ENCODE peak calls at places on chromosome 1, in five cellular contexts. H, E, K, D and W are unnamed samples.
A peak's percentile ranks its signal among the peaks of the same experiment; 100 is the strongest.

GRCh38 chr1:23446644-23447310 is 22.2 kb upstream of the TCEA3 start:
- DNase-seq in E (no peak), D (no peak), H (no peak), K (no peak), W (no peak)

GRCh38 chr1:226632169-226632884 is 83.8 kb downstream of the STUM start:
- DNase-seq in K (no peak), D (no peak), E (no peak), H (no peak), W (no peak)

GRCh38 chr1:212528501-212528900 is 80.1 kb upstream of the ATF3 start:
- DNase-seq in K (no peak), D (no peak), E (no peak), H (no peak), W (no peak)

GRCh38 chr1:156356875-156357534 is 12.0 kb upstream of the RHBG start:
- DNase-seq in E (peak; percentile 89), K (peak; percentile 97), D (peak; percentile 88), H (peak; percentile 57), W (peak; percentile 48)

GRCh38 chr1:190747643-190748186 is 270.1 kb upstream of the BRINP3 start:
- DNase-seq in E (no peak), H (no peak), D (no peak), K (no peak), W (no peak)

GRCh38 chr1:84689514-84690396 is 506 bp downstream of the SSX2IP start:
- DNase-seq in E (no peak), K (peak; percentile 77), D (no peak), H (peak; percentile 49), W (peak; percentile 40)

GRCh38 chr1:61956774-61957173 is 214.5 kb downstream of the PATJ start:
- DNase-seq in K (peak; percentile 55), H (no peak), D (no peak), E (no peak), W (no peak)

GRCh38 chr1:83632906-83633305 is 366.0 kb downstream of the TTLL7 start:
- DNase-seq in D (no peak), K (no peak), H (no peak), E (no peak), W (no peak)

GRCh38 chr1:203428981-203429599 is 46.5 kb upstream of the PRELP start:
- DNase-seq in H (no peak), E (no peak), K (no peak), D (no peak), W (no peak)

GRCh38 chr1:20442920-20443625 is 42.9 kb downstream of the CAMK2N1 start:
- DNase-seq in D (no peak), H (no peak), K (no peak), E (no peak), W (no peak)

GRCh38 chr1:119323216-119323982 is 45.2 kb upstream of the HAO2 start:
- DNase-seq in E (no peak), K (no peak), H (no peak), D (peak; percentile 69), W (no peak)

GRCh38 chr1:109425391-109425790 is 857 bp downstream of the PSMA5 start:
- DNase-seq in E (no peak), K (peak; percentile 8), H (no peak), D (peak; percentile 53), W (no peak)

GRCh38 chr1:109423498-109423897 is 2.8 kb downstream of the PSMA5 start:
- DNase-seq in H (no peak), D (no peak), K (no peak), E (no peak), W (no peak)

GRCh38 chr1:109427171-109427467 is 871 bp upstream of the PSMA5 start:
- DNase-seq in E (no peak), H (no peak), D (no peak), K (no peak), W (no peak)

GRCh38 chr1:109425902-109426277 is 358 bp downstream of the PSMA5 start:
- DNase-seq in H (peak; percentile 62), K (peak; percentile 71), D (no peak), E (peak; percentile 62), W (no peak)

GRCh38 chr1:109426278-109427170 is at the start of gene PSMA5:
- DNase-seq in K (peak; percentile 99), E (peak; percentile 98), H (peak; percentile 98), D (peak; percentile 95), W (peak; percentile 89)
- TF ChIP-seq CTCF in K (no peak), E (no peak), H (no peak), D (no peak), W (no peak)

GRCh38 chr1:116556289-116557006 is 14.4 kb downstream of the CD58 start:
- DNase-seq in K (no peak), D (no peak), H (no peak), E (peak; percentile 95), W (no peak)
- TF ChIP-seq CTCF in K (no peak), D (peak; percentile 23), H (no peak), E (no peak), W (no peak)

GRCh38 chr1:198519639-198520501 is 20.6 kb downstream of the ATP6V1G3 start:
- DNase-seq in K (no peak), H (no peak), D (no peak), E (no peak), W (no peak)

GRCh38 chr1:198517623-198518022 is 22.9 kb downstream of the ATP6V1G3 start:
- DNase-seq in H (no peak), E (no peak), D (no peak), K (no peak), W (no peak)

GRCh38 chr1:198528376-198528775 is 12.1 kb downstream of the ATP6V1G3 start:
- DNase-seq in K (no peak), E (no peak), H (no peak), D (no peak), W (no peak)

GRCh38 chr1:198520524-198521254 is 19.8 kb downstream of the ATP6V1G3 start:
- DNase-seq in H (no peak), D (peak; percentile 48), K (peak; percentile 40), E (peak; percentile 35), W (no peak)

GRCh38 chr1:198523183-198523942 is 17.1 kb downstream of the ATP6V1G3 start:
- DNase-seq in D (no peak), H (no peak), E (no peak), K (no peak), W (no peak)
- TF ChIP-seq CTCF in D (no peak), H (no peak), E (no peak), K (no peak), W (no peak)

GRCh38 chr1:87682565-87682964 is 353.9 kb downstream of the LMO4 start:
- DNase-seq in K (peak; percentile 31), H (no peak), E (no peak), D (no peak), W (no peak)
- TF ChIP-seq CTCF in K (no peak), H (no peak), E (no peak), D (no peak), W (no peak)

DNA sequence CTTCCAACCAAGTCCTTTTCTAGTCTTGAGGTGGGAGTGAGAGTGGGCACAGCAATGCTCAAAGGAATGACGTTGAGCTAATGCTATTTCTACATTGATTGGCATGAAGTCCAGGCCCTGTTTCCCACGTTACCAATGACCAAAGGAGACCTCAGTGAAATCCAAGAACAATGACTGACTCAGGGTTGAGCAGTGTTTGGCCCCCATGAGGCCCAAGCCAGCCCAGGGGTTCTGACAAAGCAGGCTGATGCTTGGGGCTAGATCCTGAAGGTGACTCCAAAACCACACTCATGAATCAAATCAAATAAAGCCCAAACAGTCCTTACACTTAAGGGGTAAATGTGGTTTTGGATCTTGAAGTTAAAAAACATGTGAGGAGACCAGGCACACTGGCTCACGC is 278.5 kb upstream of the GJB5 start:
- DNase-seq in K (no peak), E (no peak), H (no peak), D (no peak), W (no peak)
- TF ChIP-seq CTCF in K (no peak), E (no peak), H (no peak), D (no peak), W (no peak)

GRCh38 chr1:186002426-186002825 is 268.2 kb downstream of the HMCN1 start:
- DNase-seq in E (no peak), H (no peak), K (no peak), D (no peak), W (no peak)

GRCh38 chr1:185996211-185996610 is 262.0 kb downstream of the HMCN1 start:
- DNase-seq in K (no peak), H (no peak), E (peak; percentile 71), D (no peak), W (no peak)

GRCh38 chr1:185998391-185998790 is 264.2 kb downstream of the HMCN1 start:
- DNase-seq in H (no peak), D (no peak), K (peak; percentile 13), E (no peak), W (no peak)
- TF ChIP-seq CTCF in H (no peak), D (no peak), K (no peak), E (no peak), W (no peak)

DNA sequence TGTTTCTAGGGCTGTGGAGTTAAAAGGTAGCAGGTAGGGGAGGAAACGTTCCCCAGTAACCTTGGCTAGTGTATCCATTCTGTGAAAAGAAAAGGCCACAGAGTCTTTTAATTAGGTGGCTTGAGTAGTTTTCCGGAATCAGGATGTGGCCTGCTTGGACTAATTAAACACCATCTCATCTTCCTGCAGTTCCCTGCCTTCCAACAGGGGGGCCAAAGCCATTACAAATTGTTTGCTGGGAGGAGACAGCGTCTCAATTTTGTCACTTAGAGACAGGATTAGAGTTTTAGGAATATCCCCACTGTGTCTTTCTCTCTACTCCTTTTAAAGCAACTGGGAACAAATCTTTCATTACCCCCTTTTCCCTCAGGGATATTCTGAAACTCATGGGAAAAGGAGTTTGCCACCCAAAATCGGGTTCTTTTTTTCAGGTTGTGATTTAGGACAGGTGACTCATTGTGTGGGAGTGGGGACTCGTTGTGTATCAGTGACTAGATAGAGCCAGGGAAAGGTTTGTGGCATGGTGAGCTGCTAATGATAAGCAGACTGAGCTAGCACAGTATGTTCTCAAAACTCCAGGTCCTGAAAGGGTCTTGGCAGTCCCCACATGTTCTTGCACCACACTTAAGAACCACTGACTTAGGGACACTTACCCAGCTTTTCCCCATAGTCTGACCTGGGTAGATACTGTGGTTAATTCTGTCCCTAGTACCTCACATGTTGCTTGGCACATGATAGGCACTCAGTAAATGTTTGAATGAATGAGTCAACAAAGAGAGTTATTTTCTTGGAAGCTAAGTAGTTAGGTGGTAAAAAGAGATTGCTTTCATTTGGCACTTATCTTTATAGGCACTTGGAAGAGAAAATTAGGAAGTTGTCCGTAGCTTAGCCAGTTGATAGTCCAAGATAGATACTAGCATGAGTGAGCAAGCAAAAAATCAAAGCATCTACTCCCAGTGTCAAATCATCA is 22.5 kb downstream of the INTS3 start:
- DNase-seq in E (no peak), H (peak; percentile 58), D (no peak), K (peak; percentile 31), W (no peak)
- TF ChIP-seq CTCF in E (no peak), H (no peak), D (no peak), K (no peak), W (no peak)

GRCh38 chr1:246261641-246262040 is 245.4 kb downstream of the SMYD3 start:
- DNase-seq in E (no peak), H (no peak), D (no peak), K (no peak), W (no peak)
- TF ChIP-seq CTCF in E (peak; percentile 12), H (no peak), D (no peak), K (peak; percentile 46), W (no peak)

DNA sequence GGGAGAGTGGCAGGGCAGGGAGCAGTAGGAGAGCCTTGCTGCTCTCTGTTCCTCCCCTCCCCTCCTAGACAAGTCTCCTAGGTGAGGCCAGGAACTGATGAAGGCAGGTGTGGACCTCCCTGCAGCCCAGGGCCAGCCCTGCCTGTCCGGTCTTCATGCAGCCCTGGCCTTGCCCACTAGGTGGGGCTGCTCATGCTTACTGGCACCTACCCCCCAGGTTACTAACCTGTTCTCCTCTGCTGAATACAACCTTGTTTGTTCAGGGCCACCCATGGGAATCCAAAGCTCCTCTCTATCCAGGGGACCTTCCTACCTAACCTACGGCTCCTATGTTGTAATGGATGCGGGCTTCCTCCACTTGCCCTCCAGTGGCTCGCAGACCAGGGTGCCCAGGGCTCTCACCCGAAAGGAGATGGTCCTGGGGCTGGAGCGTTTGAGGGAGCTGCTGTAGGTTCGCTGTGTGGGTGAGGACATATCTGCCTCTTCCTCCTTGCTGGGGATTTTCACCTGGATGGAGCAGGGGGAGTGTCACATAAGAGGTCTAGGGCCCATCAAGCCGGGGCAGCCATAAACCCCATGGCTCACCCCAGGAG is 7.9 kb upstream of the TNNT2 start:
- DNase-seq in H (peak; percentile 66), D (peak; percentile 85), K (peak; percentile 82), E (peak; percentile 89), W (peak; percentile 77)
- TF ChIP-seq CTCF in H (peak; percentile 26), D (peak; percentile 87), K (peak; percentile 80), E (peak; percentile 89), W (peak; percentile 77)